ENCODE peak calls at places on chromosomes 11 and 22, in five cellular contexts. I is A549; B is GM23248; Q is CD4-positive, CD25-positive, alpha-beta regulatory T cell; M is fibroblast of lung. G is an unnamed sample.

GRCh38 chr11:17414317-17414737 is 25.9 kb upstream of the KCNJ11 start:
- DNase-seq in B (no peak), Q (peak; percentile 88), I (no peak), M (no peak), G (no peak)

GRCh38 chr11:25899761-25900160 is 432.2 kb upstream of the ANO3 start:
- DNase-seq in Q (no peak), I (no peak), M (no peak), B (no peak), G (no peak)

GRCh38 chr11:2825261-2825885 is 60.2 kb downstream of the CDKN1C start:
- DNase-seq in B (peak; percentile 80), I (no peak), Q (no peak), M (peak; percentile 82), G (no peak)

GRCh38 chr11:18618341-18619025 is 15.7 kb downstream of the SPTY2D1 start:
- DNase-seq in B (peak; percentile 48), M (peak; percentile 76), I (no peak), Q (no peak), G (no peak)

GRCh38 chr22:43829904-43830851 is 18.1 kb upstream of the EFCAB6 start:
- DNase-seq in B (peak; percentile 83), Q (no peak), I (no peak), M (peak; percentile 95), G (no peak)

GRCh38 chr11:125902315-125902926 is 585 bp downstream of the PUS3 start:
- DNase-seq in M (no peak), I (no peak), Q (no peak), B (no peak), G (no peak)

GRCh38 chr11:84866922-84867321 is 760.2 kb downstream of the DLG2 start:
- DNase-seq in B (no peak), I (no peak), M (no peak), Q (no peak), G (no peak)

GRCh38 chr11:45079943-45080719 is 66.3 kb upstream of the PRDM11 start:
- DNase-seq in Q (peak; percentile 80), I (no peak), M (no peak), B (no peak), G (peak; percentile 55)

GRCh38 chr11:83818349-83818748 is 532.2 kb upstream of the CCDC90B start:
- DNase-seq in I (no peak), M (no peak), Q (no peak), B (peak; percentile 40), G (no peak)

GRCh38 chr11:112871909-112872511 is 89.2 kb upstream of the NCAM1 start:
- DNase-seq in B (no peak), I (no peak), Q (no peak), M (no peak), G (no peak)

GRCh38 chr22:46356496-46357185 is 21.1 kb downstream of the TRMU start:
- DNase-seq in I (no peak), M (no peak), B (no peak), Q (no peak), G (no peak)

GRCh38 chr11:43377380-43377779 is 18.7 kb downstream of the TTC17 start:
- DNase-seq in B (no peak), M (no peak), I (no peak), Q (no peak), G (no peak)

GRCh38 chr11:87454246-87454645 is 416.5 kb downstream of the TMEM135 start:
- DNase-seq in M (no peak), B (peak; percentile 19), Q (no peak), I (no peak), G (no peak)

GRCh38 chr11:63520606-63521170 is 14.8 kb downstream of the LGALS12 start:
- DNase-seq in B (peak; percentile 16), Q (no peak), I (no peak), M (no peak), G (no peak)

GRCh38 chr11:77081381-77081851 is 14.6 kb downstream of the CAPN5 start:
- DNase-seq in B (no peak), M (no peak), Q (no peak), I (no peak), G (no peak)

GRCh38 chr22:46758867-46759290 is 3.6 kb upstream of the TBC1D22A start:
- DNase-seq in M (peak; percentile 62), I (peak; percentile 38), B (peak; percentile 65), Q (peak; percentile 73), G (peak; percentile 36)

GRCh38 chr11:121767433-121767832 is 314.7 kb upstream of the SORL1-AS1 start:
- DNase-seq in M (peak; percentile 7), Q (no peak), B (peak; percentile 42), I (no peak), G (no peak)

GRCh38 chr11:132504501-132505041 is 1027.7 kb downstream of the OPCML start:
- DNase-seq in I (no peak), Q (no peak), M (no peak), B (no peak), G (no peak)

GRCh38 chr11:72507050-72507449 is 72.7 kb upstream of the CLPB start:
- DNase-seq in Q (no peak), I (no peak), B (no peak), M (no peak), G (no peak)

GRCh38 chr11:35088676-35089075 is 50.3 kb upstream of the CD44 start:
- DNase-seq in B (peak; percentile 74), M (no peak), I (no peak), Q (no peak), G (no peak)

GRCh38 chr22:43128928-43129424 is 14.2 kb downstream of the MCAT start:
- DNase-seq in I (no peak), Q (no peak), B (no peak), M (no peak), G (no peak)

DNA sequence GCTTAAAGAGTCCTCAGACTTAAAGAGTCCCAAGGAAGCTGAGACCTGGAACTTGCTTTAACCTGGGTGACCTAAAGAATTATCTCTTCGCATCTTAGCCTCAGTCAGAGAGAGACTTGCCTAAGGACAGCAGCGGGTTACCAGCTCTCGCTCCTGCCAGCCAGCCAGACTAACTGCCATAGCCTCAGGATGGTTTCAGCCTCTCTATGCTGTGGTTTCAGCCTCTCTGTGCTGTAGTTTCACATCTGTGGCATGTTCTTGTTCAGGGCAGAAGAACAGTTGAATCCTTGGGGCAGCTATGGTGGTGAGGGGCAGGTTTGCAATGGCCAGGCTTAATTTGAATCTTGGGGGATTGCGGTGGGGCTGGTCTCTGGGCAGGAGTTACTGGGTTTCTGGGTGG is 2.3 kb downstream of the FRMD8 start:
- DNase-seq in I (no peak), B (peak; percentile 43), Q (no peak), M (no peak), G (no peak)
- H3K4me1 ChIP-seq in I (peaks cover 67% of the 10 kb centered on the region), B (peaks cover 56% of the 10 kb centered on the region), Q (peaks cover 70% of the 10 kb centered on the region), M (peaks cover 39% of the 10 kb centered on the region), G (peaks cover 67% of the 10 kb centered on the region)

DNA sequence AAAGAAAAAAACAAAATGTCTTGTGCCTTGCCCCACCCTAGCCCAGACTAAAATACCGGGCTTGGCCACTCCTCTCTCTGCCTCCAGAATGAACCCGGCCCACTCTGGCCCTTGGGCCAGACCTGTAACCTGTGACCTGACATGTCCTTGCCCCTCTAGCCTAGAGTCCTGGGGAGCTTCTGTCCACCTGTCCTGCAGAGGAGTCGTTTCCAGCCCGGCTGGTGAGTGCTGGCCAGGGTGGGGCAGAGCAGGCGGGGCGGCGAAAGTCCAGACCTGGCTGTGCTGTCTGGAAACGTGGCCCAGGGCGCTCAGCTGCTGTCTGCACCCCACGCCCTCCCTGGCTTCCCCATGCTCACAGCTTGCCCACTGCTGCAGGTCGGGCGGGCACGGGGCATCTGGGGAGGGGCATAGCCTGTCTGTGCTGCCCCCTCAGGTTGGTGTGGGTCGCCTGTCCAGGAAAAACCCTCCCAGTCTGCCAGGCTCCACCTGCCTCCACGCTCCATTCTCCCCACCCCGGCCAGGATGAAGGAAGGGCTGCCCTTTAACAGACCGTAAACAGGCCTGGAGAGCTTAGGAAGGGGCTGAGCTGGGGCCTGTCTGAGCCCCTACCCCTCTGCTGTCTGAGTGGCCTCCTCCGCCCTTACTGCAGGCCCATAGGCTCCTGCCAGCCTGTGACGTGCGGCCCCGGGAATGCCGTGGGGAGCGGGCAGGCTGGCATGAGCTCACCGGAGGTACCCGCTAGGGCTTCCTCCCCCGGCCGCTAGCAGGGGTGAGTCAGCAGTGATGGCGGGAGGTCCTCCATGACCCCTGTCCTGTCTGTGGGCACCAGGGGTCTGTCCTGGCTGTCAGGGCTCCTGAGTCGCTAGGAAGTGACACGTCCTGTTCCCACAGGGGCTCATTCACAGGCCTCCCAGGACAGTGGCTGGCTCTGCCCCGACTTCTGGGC is 1.9 kb downstream of the CD151 start:
- DNase-seq in Q (no peak), B (peak; percentile 92), M (peak; percentile 64), I (peak; percentile 81), G (no peak)
- H3K4me1 ChIP-seq in Q (peaks cover 41% of the 10 kb centered on the region), B (peaks cover 15% of the 10 kb centered on the region), M (peaks cover 33% of the 10 kb centered on the region), I (peaks cover 71% of the 10 kb centered on the region), G (peaks cover 28% of the 10 kb centered on the region)

GRCh38 chr11:19675397-19675796 is 37.2 kb upstream of the NAV2 start:
- DNase-seq in I (no peak), Q (no peak), B (no peak), M (no peak), G (no peak)

GRCh38 chr11:19674831-19675230 is 37.8 kb upstream of the NAV2 start:
- DNase-seq in M (no peak), I (no peak), B (no peak), Q (no peak), G (no peak)

GRCh38 chr11:19676508-19677379 is 35.9 kb upstream of the NAV2 start:
- DNase-seq in B (no peak), M (no peak), I (no peak), Q (no peak), G (no peak)

GRCh38 chr11:19679952-19680823 is 32.4 kb upstream of the NAV2 start:
- DNase-seq in M (peak; percentile 99), Q (no peak), I (peak; percentile 85), B (peak; percentile 99), G (no peak)

DNA sequence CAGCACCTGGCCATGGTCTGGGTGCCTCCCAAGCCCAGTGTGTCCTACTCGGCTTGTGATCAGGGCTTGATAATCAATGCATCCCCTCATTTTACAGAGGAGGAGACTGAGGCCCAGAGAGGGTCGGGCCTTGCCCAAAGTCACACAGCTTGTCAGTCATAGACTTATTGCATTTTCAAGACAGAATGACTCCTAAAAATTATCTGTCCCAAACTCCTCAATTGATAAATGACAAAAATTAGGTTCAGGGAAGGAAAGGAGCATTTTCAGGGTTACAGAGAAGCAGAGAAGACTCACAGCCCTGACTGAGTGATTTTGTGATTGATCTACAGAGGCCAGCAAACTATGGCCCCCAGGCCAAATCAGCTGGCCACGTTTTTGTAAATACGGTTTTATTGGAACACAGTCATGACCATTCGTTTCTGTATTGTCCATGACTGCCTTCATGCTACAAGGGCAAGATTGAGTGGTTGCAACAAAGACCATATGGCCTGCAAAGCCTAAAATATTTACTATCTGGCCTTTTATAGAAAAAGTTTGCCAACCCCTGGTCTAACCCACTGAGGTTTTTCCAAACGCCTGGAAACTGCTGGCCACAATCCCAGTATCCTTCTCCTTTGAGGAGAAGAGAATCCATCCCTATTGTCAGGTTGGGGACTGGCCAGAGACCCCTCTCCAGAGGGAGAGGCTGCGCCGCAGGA is 35.1 kb upstream of the NAV2 start:
- DNase-seq in Q (no peak), M (peak; percentile 83), I (no peak), B (no peak), G (no peak)
- H3K4me1 ChIP-seq in Q (no peaks in the 10 kb centered on the region), M (peaks cover 15% of the 10 kb centered on the region), I (peaks cover 24% of the 10 kb centered on the region), B (peaks cover 30% of the 10 kb centered on the region), G (no peaks in the 10 kb centered on the region)

GRCh38 chr22:19361501-19362103 is 69.9 kb downstream of the HIRA start:
- DNase-seq in Q (no peak), I (no peak), M (no peak), B (no peak), G (no peak)

GRCh38 chr22:19358703-19359553 is 67.4 kb upstream of the CLTCL1 start:
- DNase-seq in I (no peak), B (no peak), M (no peak), Q (no peak), G (no peak)

GRCh38 chr22:19359554-19360299 is 68.2 kb upstream of the CLTCL1 start:
- DNase-seq in M (no peak), B (no peak), I (no peak), Q (no peak), G (no peak)

GRCh38 chr22:19360300-19360792 is 68.8 kb upstream of the CLTCL1 start:
- DNase-seq in B (no peak), I (no peak), Q (no peak), M (no peak), G (no peak)

GRCh38 chr22:19360862-19361261 is 69.3 kb upstream of the CLTCL1 start:
- DNase-seq in Q (no peak), I (no peak), B (no peak), M (no peak), G (no peak)
- H3K4me1 ChIP-seq in Q (no peaks in the 10 kb centered on the region), I (no peaks in the 10 kb centered on the region), B (no peaks in the 10 kb centered on the region), M (peaks cover 3% of the 10 kb centered on the region), G (no peaks in the 10 kb centered on the region)